ENCODE peak calls at places on chromosomes 7 and 10, in nine cellular contexts. Y, W, L, X, G, U, R, K and Z are unnamed samples.

GRCh38 chr7:111668711-111669110 is 106.4 kb upstream of the IMMP2L start:
- DNase-seq in Y (no peak), W (no peak), L (no peak), X (no peak), G (no peak), U (no peak), R (no peak), K (no peak), Z (no peak)

GRCh38 chr7:132154695-132155471 is 421.4 kb downstream of the PLXNA4 start:
- DNase-seq in Y (no peak), W (no peak), L (no peak), X (no peak), G (no peak), U (no peak), R (no peak), K (no peak), Z (no peak)

GRCh38 chr7:6652446-6653011 is 15.4 kb downstream of the ZNF316 start:
- DNase-seq in Y (no peak), W (no peak), L (no peak), X (no peak), G (no peak), U (no peak), R (no peak), K (no peak), Z (no peak)

GRCh38 chr7:110839866-110840265 is 251.1 kb upstream of the LRRN3 start:
- DNase-seq in Y (peak; percentile 43), W (no peak), L (no peak), X (peak; percentile 26), G (no peak), U (no peak), R (no peak), K (no peak), Z (no peak)

GRCh38 chr10:116521424-116522305 is 24.1 kb upstream of the PNLIP start:
- DNase-seq in Y (peak; percentile 14), W (peak; percentile 2), L (peak; percentile 30), X (peak; percentile 62), G (no peak), U (peak; percentile 42), R (no peak), K (no peak), Z (peak; percentile 39)

GRCh38 chr7:5350600-5351385 is 68.0 kb downstream of the SLC29A4 start:
- DNase-seq in Y (no peak), W (no peak), L (no peak), X (no peak), G (no peak), U (no peak), R (no peak), K (no peak), Z (no peak)

GRCh38 chr7:47627580-47628283 is 45.8 kb upstream of the TNS3 start:
- DNase-seq in Y (no peak), W (no peak), L (no peak), X (no peak), G (no peak), U (peak; percentile 51), R (peak; percentile 24), K (no peak), Z (no peak)

GRCh38 chr10:79142522-79143309 is 74.0 kb downstream of the ZMIZ1 start:
- DNase-seq in Y (no peak), W (no peak), L (no peak), X (no peak), G (no peak), U (no peak), R (no peak), K (no peak), Z (no peak)

GRCh38 chr7:151381083-151381332 is 28.8 kb downstream of the WDR86 start:
- DNase-seq in Y (no peak), W (no peak), L (no peak), X (no peak), G (no peak), U (peak; percentile 74), R (no peak), K (no peak), Z (no peak)

GRCh38 chr7:31695856-31696255 is 8.8 kb downstream of the PPP1R17 start:
- DNase-seq in Y (no peak), W (no peak), L (no peak), X (no peak), G (no peak), U (no peak), R (no peak), K (no peak), Z (no peak)

GRCh38 chr10:97291357-97292096 is 910 bp downstream of the ARHGAP19 start:
- DNase-seq in Y (no peak), W (no peak), L (no peak), X (no peak), G (no peak), U (no peak), R (no peak), K (no peak), Z (no peak)

GRCh38 chr10:97297556-97298222 is 5.3 kb upstream of the ARHGAP19 start:
- DNase-seq in Y (no peak), W (no peak), L (no peak), X (no peak), G (no peak), U (no peak), R (no peak), K (peak; percentile 36), Z (no peak)

GRCh38 chr10:97298223-97298571 is 5.8 kb upstream of the ARHGAP19 start:
- DNase-seq in Y (no peak), W (no peak), L (no peak), X (no peak), G (no peak), U (no peak), R (no peak), K (no peak), Z (no peak)

GRCh38 chr10:97292862-97293198 is 393 bp upstream of the ARHGAP19 start:
- DNase-seq in Y (no peak), W (no peak), L (no peak), X (no peak), G (no peak), U (no peak), R (no peak), K (no peak), Z (no peak)

GRCh38 chr10:97292097-97292861 is at the start of gene ARHGAP19:
- DNase-seq in Y (peak; percentile 98), W (peak; percentile 94), L (peak; percentile 84), X (peak; percentile 99), G (peak; percentile 94), U (peak; percentile 95), R (peak; percentile 93), K (peak; percentile 95), Z (peak; percentile 89)
- TF ChIP-seq CTCF in Y (no peak), W (peak; percentile 1), L (peak; percentile 39), X (no peak), G (no peak), U (no peak), R (no peak), K (no peak), Z (no peak)

GRCh38 chr7:1144269-1144771 is 15.7 kb downstream of the ZFAND2A start:
- DNase-seq in Y (no peak), W (no peak), L (no peak), X (peak; percentile 14), G (no peak), U (peak; percentile 65), R (no peak), K (peak; percentile 30), Z (no peak)
- TF ChIP-seq CTCF in Y (peak; percentile 16), W (peak; percentile 34), L (peak; percentile 26), X (no peak), G (peak; percentile 31), U (peak; percentile 23), R (no peak), K (no peak), Z (no peak)

GRCh38 chr10:119386666-119387065 is 155.9 kb downstream of the RGS10 start:
- DNase-seq in Y (no peak), W (no peak), L (no peak), X (no peak), G (no peak), U (no peak), R (no peak), K (no peak), Z (no peak)
- TF ChIP-seq CTCF in Y (no peak), W (no peak), L (no peak), X (no peak), G (no peak), U (no peak), R (no peak), K (no peak), Z (no peak)

GRCh38 chr7:128100949-128101713 is 69.9 kb upstream of the LRRC4 start:
- DNase-seq in Y (no peak), W (no peak), L (no peak), X (no peak), G (no peak), U (no peak), R (no peak), K (no peak), Z (no peak)
- TF ChIP-seq CTCF in Y (no peak), W (no peak), L (no peak), X (no peak), G (no peak), U (no peak), R (no peak), K (no peak), Z (no peak)

GRCh38 chr10:7824251-7824650 is 5.9 kb downstream of the TAF3 start:
- DNase-seq in Y (no peak), W (no peak), L (no peak), X (no peak), G (no peak), U (no peak), R (no peak), K (no peak), Z (no peak)

GRCh38 chr10:7817984-7818294 is 366 bp upstream of the TAF3 start:
- DNase-seq in Y (no peak), W (no peak), L (no peak), X (no peak), G (no peak), U (no peak), R (no peak), K (no peak), Z (no peak)

GRCh38 chr10:7817576-7817975 is 729 bp upstream of the TAF3 start:
- DNase-seq in Y (no peak), W (no peak), L (no peak), X (no peak), G (no peak), U (no peak), R (no peak), K (no peak), Z (no peak)

GRCh38 chr10:7818295-7819125 is at the start of gene TAF3:
- DNase-seq in Y (peak; percentile 46), W (peak; percentile 31), L (peak; percentile 92), X (peak; percentile 92), G (peak; percentile 93), U (peak; percentile 93), R (peak; percentile 76), K (peak; percentile 96), Z (peak; percentile 96)

GRCh38 chr10:7819126-7819470 is 793 bp downstream of the TAF3 start:
- DNase-seq in Y (no peak), W (no peak), L (no peak), X (peak; percentile 60), G (peak; percentile 19), U (peak; percentile 50), R (no peak), K (peak; percentile 64), Z (no peak)
- TF ChIP-seq CTCF in Y (peak; percentile 42), W (peak; percentile 60), L (peak; percentile 35), X (peak; percentile 13), G (peak; percentile 31), U (peak; percentile 21), R (no peak), K (no peak), Z (no peak)